ENCODE peak calls at places on chromosomes 4 and X, in six cellular contexts. Z is thyroid gland, O is right lobe of liver, L is fibroblast of mammary gland, V is HCT116, P is WTC11. C is an unnamed sample.

GRCh38 chr4:147860960-147861359 is 129.1 kb downstream of the ARHGAP10 start:
- DNase-seq in L (no peak), O (no peak), P (no peak), V (no peak), Z (no peak), C (no peak)

GRCh38 chr4:912548-913279 is 19.4 kb downstream of the GAK start:
- DNase-seq in L (no peak), V (no peak), P (no peak), Z (no peak), O (peak), C (peak)

GRCh38 chrX:16695079-16695676 is 17.3 kb downstream of the CTPS2 start:
- DNase-seq in O (peak), L (peak), Z (peak), P (peak), V (peak), C (peak)

GRCh38 chr4:128379860-128380259 is 92.2 kb upstream of the PGRMC2 start:
- DNase-seq in P (peak), Z (peak), O (peak), V (no peak), L (peak), C (peak)

GRCh38 chr4:17941731-17942130 is 79.8 kb downstream of the LCORL start:
- DNase-seq in O (no peak), V (no peak), Z (no peak), L (peak), P (no peak), C (peak)

GRCh38 chr4:95068818-95069478 is 311.2 kb downstream of the BMPR1B start:
- DNase-seq in V (no peak), P (no peak), L (no peak), Z (no peak), O (no peak), C (no peak)

GRCh38 chrX:109857898-109858297 is 124.8 kb upstream of the ACSL4 start:
- DNase-seq in O (no peak), P (no peak), V (no peak), Z (no peak), L (peak), C (peak)

GRCh38 chrX:2690856-2691542 is at the start of gene CD99:
- DNase-seq in V (no peak), P (peak), O (peak), Z (peak), L (peak), C (peak)

GRCh38 chr4:71209161-71209560 is 129.7 kb upstream of the SLC4A4 start:
- DNase-seq in L (peak), V (no peak), P (no peak), O (no peak), Z (no peak), C (peak)

GRCh38 chr4:183960021-183960420 is 54.9 kb downstream of the STOX2 start:
- DNase-seq in L (peak), O (no peak), V (no peak), P (peak), Z (peak), C (peak)

GRCh38 chr4:157220026-157220881 is at the start of gene GRIA2:
- DNase-seq in P (peak), L (peak), V (no peak), O (peak), Z (peak), C (peak)

GRCh38 chr4:107800058-107800457 is 24.7 kb upstream of the SGMS2 start:
- DNase-seq in L (no peak), P (no peak), Z (no peak), O (no peak), V (no peak), C (no peak)

GRCh38 chr4:61200991-61201526 is 933 bp downstream of the ADGRL3 start:
- DNase-seq in Z (no peak), L (no peak), O (peak), P (peak), V (no peak), C (peak)

GRCh38 chr4:142558851-142559250 is 287.2 kb downstream of the INPP4B start:
- DNase-seq in Z (no peak), P (no peak), V (no peak), L (no peak), O (no peak), C (no peak)

GRCh38 chr4:2684486-2684885 is 71.7 kb downstream of the TNIP2 start:
- DNase-seq in L (no peak), O (no peak), Z (no peak), V (no peak), P (no peak), C (no peak)

GRCh38 chr4:104063341-104063740 is 343.6 kb upstream of the TACR3 start:
- DNase-seq in V (no peak), Z (no peak), L (no peak), O (no peak), P (no peak), C (peak)

GRCh38 chrX:45322820-45323219 is 122.1 kb upstream of the DIPK2B start:
- DNase-seq in P (no peak), O (no peak), V (no peak), L (peak), Z (no peak), C (peak)

GRCh38 chr4:30402276-30402675 is 317.9 kb upstream of the PCDH7 start:
- DNase-seq in L (peak), Z (no peak), V (no peak), O (no peak), P (no peak), C (peak)

GRCh38 chrX:144265641-144266040 is 381.8 kb downstream of the UBE2NL start:
- DNase-seq in Z (no peak), V (no peak), P (no peak), L (no peak), O (no peak), C (no peak)

GRCh38 chrX:112147206-112147605 is 64.6 kb upstream of the TRPC5 start:
- DNase-seq in P (peak), L (peak), Z (peak), O (no peak), V (no peak), C (peak)

GRCh38 chr4:102868153-102868781 is 525 bp upstream of the CISD2 start:
- DNase-seq in O (no peak), V (no peak), Z (peak), P (peak), L (no peak), C (no peak)

GRCh38 chr4:95231713-95232112 is 317.1 kb downstream of the UNC5C start:
- DNase-seq in P (no peak), O (no peak), L (no peak), Z (no peak), V (no peak), C (no peak)

GRCh38 chr4:54231419-54232150 is 2.5 kb downstream of the PDGFRA start:
- DNase-seq in O (peak), L (peak), V (no peak), P (peak), Z (no peak), C (no peak)

GRCh38 chrX:10582945-10583344 is 37.4 kb downstream of the MID1 start:
- DNase-seq in P (no peak), O (no peak), L (peak), Z (no peak), V (no peak), C (peak)

GRCh38 chr4:125849869-125850268 is 535.1 kb downstream of the FAT4 start:
- DNase-seq in Z (no peak), O (no peak), L (peak), V (no peak), P (no peak), C (no peak)

GRCh38 chr4:22897520-22898108 is 204.9 kb downstream of the GBA3 start:
- DNase-seq in O (no peak), Z (peak), P (peak), V (peak), L (peak), C (peak)

GRCh38 chrX:118026631-118027030 is 90.0 kb downstream of the KLHL13 start:
- DNase-seq in V (no peak), Z (no peak), P (no peak), O (no peak), L (no peak), C (no peak)

GRCh38 chr4:101346562-101347266 is 612 bp downstream of the PPP3CA start:
- DNase-seq in L (peak), O (peak), P (peak), Z (peak), V (no peak), C (peak)

GRCh38 chr4:150451883-150452282 is 130.1 kb upstream of the MAB21L2 start:
- DNase-seq in O (no peak), L (no peak), Z (no peak), V (no peak), P (no peak), C (no peak)

GRCh38 chr4:743463-744211 is 38.0 kb downstream of the PCGF3 start:
- DNase-seq in Z (no peak), P (no peak), V (no peak), L (peak), O (no peak), C (no peak)

GRCh38 chr4:155602351-155603140 is 64.1 kb upstream of the GUCY1A1 start:
- DNase-seq in P (no peak), Z (no peak), L (peak), V (no peak), O (no peak), C (peak)

GRCh38 chr4:89284828-89285227 is 22.8 kb downstream of the GPRIN3 start:
- DNase-seq in V (no peak), O (no peak), L (no peak), Z (no peak), P (no peak), C (no peak)

GRCh38 chr4:154329268-154329858 is 162.2 kb downstream of the DCHS2 start:
- DNase-seq in P (no peak), L (peak), V (no peak), Z (peak), O (no peak), C (peak)
- TF ChIP-seq CTCF in P (no peak), L (peak), V (peak), Z (peak), O (peak), C (peak)

DNA sequence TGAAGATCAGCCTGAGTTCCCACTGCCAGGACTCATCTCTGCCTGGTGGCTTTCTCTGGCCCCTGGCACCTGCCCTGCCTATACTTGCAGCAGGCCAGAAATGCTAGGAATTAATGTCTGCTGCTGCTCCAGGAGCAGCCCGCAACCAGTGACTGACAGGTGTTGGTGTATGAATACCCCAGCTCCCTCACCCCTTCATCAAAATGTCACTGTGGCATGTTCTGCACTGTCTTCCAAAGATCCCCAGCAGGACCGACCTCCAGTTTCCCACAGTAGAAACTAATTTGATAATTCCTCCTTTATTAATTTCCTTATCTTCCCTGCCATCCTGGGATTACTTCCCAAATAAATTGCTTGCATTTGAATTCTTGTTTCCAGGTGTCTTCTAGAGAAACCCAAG is 425.4 kb downstream of the BCOR start:
- DNase-seq in V (no peak), L (no peak), Z (no peak), P (no peak), O (no peak), C (no peak)
- TF ChIP-seq CTCF in V (no peak), L (no peak), Z (no peak), P (no peak), O (no peak), C (no peak)

GRCh38 chrX:46837543-46838481 is 969 bp downstream of the RP2 start:
- DNase-seq in L (peak), V (no peak), P (no peak), Z (no peak), O (no peak), C (peak)

GRCh38 chrX:46840946-46841740 is 4.3 kb downstream of the RP2 start:
- DNase-seq in P (no peak), V (no peak), L (peak), O (no peak), Z (peak), C (peak)

GRCh38 chrX:46838482-46838857 is 1.6 kb downstream of the RP2 start:
- DNase-seq in V (no peak), Z (no peak), L (peak), O (no peak), P (no peak), C (peak)

GRCh38 chrX:46838974-46839480 is 2.2 kb downstream of the RP2 start:
- DNase-seq in P (no peak), L (no peak), V (no peak), O (no peak), Z (no peak), C (no peak)

DNA sequence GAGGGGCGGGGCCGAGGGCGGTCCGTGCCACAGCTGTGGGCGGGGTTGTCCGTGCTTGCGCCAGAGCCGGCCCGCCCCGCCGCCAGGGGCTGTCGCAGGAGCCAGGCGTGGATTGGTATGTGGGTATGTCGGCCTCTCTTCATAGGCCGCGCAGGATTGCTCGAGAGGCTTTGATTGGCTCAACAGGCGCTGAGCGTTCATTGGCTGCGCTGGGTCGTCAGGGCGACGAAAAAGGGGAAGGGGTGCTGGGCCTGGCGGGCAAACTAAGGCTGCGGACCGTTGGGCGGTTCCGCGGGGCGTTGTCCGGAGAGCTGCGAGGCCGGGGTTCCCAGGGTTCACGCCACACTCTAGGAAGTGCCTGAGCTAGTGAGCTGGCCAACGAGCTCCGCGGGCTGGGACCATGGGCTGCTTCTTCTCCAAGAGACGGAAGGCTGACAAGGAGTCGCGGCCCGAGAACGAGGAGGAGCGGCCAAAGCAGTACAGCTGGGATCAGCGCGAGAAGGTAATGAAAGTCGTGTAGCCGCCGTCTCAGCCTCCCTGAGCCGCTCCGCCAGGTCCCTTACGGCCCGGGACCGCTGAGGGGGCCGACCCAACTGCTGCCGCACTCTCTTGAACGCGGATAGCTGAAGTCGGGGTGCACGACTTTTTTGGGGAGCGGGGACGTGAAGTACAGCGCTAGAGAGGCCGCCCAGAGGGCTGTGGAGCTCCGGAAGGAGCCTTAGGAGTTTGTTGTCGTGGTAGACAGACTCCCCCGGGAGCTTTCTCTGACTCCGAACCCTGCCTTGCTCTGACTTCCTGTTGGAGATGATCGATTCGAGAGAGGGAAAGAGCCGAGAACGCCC is at the start of gene RP2:
- DNase-seq in O (peak), L (peak), Z (peak), P (peak), V (peak), C (peak)
- TF ChIP-seq CTCF in O (peak), L (no peak), Z (no peak), P (no peak), V (no peak), C (no peak)

DNA sequence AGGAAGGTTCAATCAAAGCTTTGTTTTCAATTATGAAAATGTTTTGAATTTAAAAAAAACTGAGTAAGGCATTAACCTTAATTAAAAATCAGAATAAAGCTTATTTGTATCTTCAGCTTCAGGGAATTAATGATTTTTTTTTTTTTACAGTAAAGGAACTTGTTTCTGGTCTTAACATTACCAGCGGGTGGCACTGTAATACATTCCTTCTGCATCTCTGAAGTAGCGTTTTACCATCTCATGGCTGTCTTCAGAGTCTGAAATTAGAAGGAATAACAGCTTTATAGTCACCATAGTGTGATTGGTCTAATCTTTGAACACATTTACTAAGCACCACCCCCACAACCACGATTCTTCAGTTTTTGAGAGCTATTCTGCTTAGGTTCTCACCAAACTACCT is 102.6 kb downstream of the IL1RAPL2 start:
- DNase-seq in L (peak), Z (no peak), V (no peak), P (no peak), O (no peak), C (peak)
- TF ChIP-seq CTCF in L (peak), Z (peak), V (peak), P (no peak), O (peak), C (peak)

GRCh38 chrX:131854586-131854985 is 168.5 kb upstream of the STK26 start:
- DNase-seq in P (no peak), Z (no peak), O (no peak), V (no peak), L (peak), C (peak)
- TF ChIP-seq CTCF in P (no peak), Z (no peak), O (peak), V (no peak), L (no peak), C (peak)

DNA sequence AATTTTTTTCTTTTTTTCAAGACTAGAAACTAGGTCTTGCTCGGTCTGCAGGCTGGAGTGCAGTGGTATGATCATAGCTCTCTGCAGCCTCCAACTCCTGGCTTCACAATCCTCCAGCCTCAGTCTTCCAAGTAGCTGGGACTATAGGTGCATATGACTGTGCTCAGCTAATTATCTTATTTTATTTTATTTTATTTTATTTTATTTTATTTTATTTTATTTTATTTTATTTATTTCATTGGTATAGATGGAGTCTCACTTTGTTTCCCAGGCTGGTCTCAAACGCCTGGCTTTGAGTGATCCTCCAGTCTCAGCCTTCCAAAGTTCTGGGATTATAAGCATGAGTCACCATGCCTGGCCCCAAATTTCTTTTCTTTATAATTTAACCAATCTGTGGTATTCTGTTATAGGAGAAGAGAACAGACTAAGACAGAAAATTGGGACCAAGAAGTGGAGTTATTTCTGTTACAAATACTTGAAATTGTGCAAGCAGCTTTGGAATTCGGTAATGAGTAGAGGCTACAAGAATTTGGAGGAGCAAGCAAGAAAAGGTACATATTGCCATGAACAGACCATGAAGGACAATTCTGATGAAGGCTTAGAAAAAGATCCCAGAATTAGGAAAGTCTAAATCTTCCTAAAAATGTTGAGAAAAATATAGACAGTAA is 4.0 kb upstream of the PRDM5 start:
- DNase-seq in P (no peak), Z (no peak), V (no peak), O (no peak), L (no peak), C (no peak)
- TF ChIP-seq CTCF in P (no peak), Z (no peak), V (no peak), O (no peak), L (no peak), C (no peak)

GRCh38 chr4:99408346-99408745 is 26.8 kb downstream of the ADH7 start:
- DNase-seq in P (no peak), L (no peak), Z (no peak), V (no peak), O (no peak), C (no peak)

GRCh38 chr4:99413160-99413559 is 22.0 kb downstream of the ADH7 start:
- DNase-seq in P (no peak), Z (no peak), L (no peak), V (no peak), O (no peak), C (no peak)

GRCh38 chr4:99410075-99410474 is 25.1 kb downstream of the ADH7 start:
- DNase-seq in V (no peak), P (no peak), L (no peak), O (no peak), Z (no peak), C (no peak)

GRCh38 chr4:99414401-99414800 is 20.7 kb downstream of the ADH7 start:
- DNase-seq in O (no peak), Z (no peak), V (no peak), L (peak), P (no peak), C (peak)

GRCh38 chr4:99411041-99411440 is 24.1 kb downstream of the ADH7 start:
- DNase-seq in V (no peak), Z (no peak), P (no peak), O (no peak), L (no peak), C (no peak)
- TF ChIP-seq CTCF in V (no peak), Z (no peak), P (no peak), O (no peak), L (no peak), C (no peak)

GRCh38 chr4:68577590-68577989 is 1.5 kb upstream of the UGT2B17 start:
- DNase-seq in P (no peak), V (no peak), O (no peak), L (no peak), Z (no peak), C (no peak)
- TF ChIP-seq CTCF in P (no peak), V (peak), O (no peak), L (no peak), Z (no peak), C (no peak)

GRCh38 chr4:92045718-92046117 is 258.0 kb upstream of the GRID2 start:
- DNase-seq in O (no peak), Z (no peak), P (no peak), L (no peak), V (no peak), C (no peak)

GRCh38 chr4:92050875-92051274 is 252.9 kb upstream of the GRID2 start:
- DNase-seq in O (no peak), V (no peak), Z (no peak), P (no peak), L (no peak), C (peak)

GRCh38 chr4:92047209-92047877 is 256.4 kb upstream of the GRID2 start:
- DNase-seq in P (no peak), O (no peak), Z (no peak), L (no peak), V (no peak), C (peak)
- TF ChIP-seq CTCF in P (no peak), O (no peak), Z (no peak), L (no peak), V (peak), C (peak)

C was measured in epithelial cell of esophagus.